ENCODE peak calls at places on chromosomes 12 and 14, in six cellular contexts. A is retina, Y is left cardiac atrium, H is stromal cell of bone marrow, J is PC-3, V is iPS-NIHi11. L is an unnamed sample.

GRCh38 chr14:56490379-56490778 is 89.2 kb upstream of the TMEM260 start:
- DNase-seq in A (no peak), Y (no peak), H (peak), J (peak), V (no peak), L (peak)

GRCh38 chr12:57129311-57130288 is 1.3 kb downstream of the LRP1 start:
- DNase-seq in A (no peak), Y (no peak), H (peak), J (no peak), V (peak), L (peak)

GRCh38 chr12:123916729-123917128 is 55.9 kb downstream of the CCDC92 start:
- DNase-seq in A (no peak), Y (no peak), H (no peak), J (no peak), V (no peak), L (peak)

GRCh38 chr14:54769955-54770863 is 132.4 kb downstream of the GCH1 start:
- DNase-seq in A (no peak), Y (no peak), H (no peak), J (no peak), V (no peak), L (no peak)

GRCh38 chr12:95083471-95083870 is 10.1 kb upstream of the NR2C1 start:
- DNase-seq in A (no peak), Y (no peak), H (no peak), J (no peak), V (no peak), L (peak)

GRCh38 chr12:98418357-98419075 is 96.9 kb upstream of the TMPO start:
- DNase-seq in A (no peak), Y (peak), H (peak), J (peak), V (peak), L (peak)

GRCh38 chr12:1890810-1891209 is 27.6 kb downstream of the CACNA2D4 start:
- DNase-seq in A (no peak), Y (no peak), H (no peak), J (no peak), V (no peak), L (no peak)

GRCh38 chr12:128798543-128799341 is 25.0 kb downstream of the SLC15A4 start:
- DNase-seq in A (no peak), Y (no peak), H (no peak), J (peak), V (no peak), L (no peak)

GRCh38 chr12:84760091-84760490 is 152.5 kb downstream of the SLC6A15 start:
- DNase-seq in A (no peak), Y (no peak), H (no peak), J (no peak), V (no peak), L (no peak)